ENCODE peak calls at places on chromosomes 4 and X, in eight cellular contexts. One of them, this sample, is unnamed.

GRCh38 chr4:176611954-176612353 is 180.8 kb downstream of the VEGFC start:
- DNase-seq in left colon: no peak
- DNase-seq in stimulated activated CD8-positive, alpha-beta memory T cell treated with anti-CD3 and anti-CD28 coated beads, Interleukin-4, amount 100 ng/mL, for 1 hour: no peak
- DNase-seq in NCI-H1092 treated with DMSO at 0.1 percent for 48 hours: no peak
- DNase-seq in naive thymus-derived CD4-positive, alpha-beta T cell: no peak
- DNase-seq in ovary: no peak
- DNase-seq in GM23338: no peak
- DNase-seq in fibroblast of the aortic adventitia: no peak
- DNase-seq in this sample: no peak

GRCh38 chr4:28093071-28093470 is 1232.4 kb downstream of the STIM2 start:
- DNase-seq in stimulated activated CD8-positive, alpha-beta memory T cell treated with anti-CD3 and anti-CD28 coated beads, Interleukin-4, amount 100 ng/mL, for 1 hour: no peak
- DNase-seq in ovary: no peak
- DNase-seq in NCI-H1092 treated with DMSO at 0.1 percent for 48 hours: no peak
- DNase-seq in naive thymus-derived CD4-positive, alpha-beta T cell: no peak
- DNase-seq in GM23338: no peak
- DNase-seq in fibroblast of the aortic adventitia: no peak
- DNase-seq in left colon: no peak
- DNase-seq in this sample: no peak

GRCh38 chr4:3145251-3145908 is 70.9 kb downstream of the HTT start:
- DNase-seq in left colon: no peak
- DNase-seq in NCI-H1092 treated with DMSO at 0.1 percent for 48 hours: peak; percentile 2
- DNase-seq in fibroblast of the aortic adventitia: peak; percentile 39
- DNase-seq in GM23338: no peak
- DNase-seq in naive thymus-derived CD4-positive, alpha-beta T cell: no peak
- DNase-seq in stimulated activated CD8-positive, alpha-beta memory T cell treated with anti-CD3 and anti-CD28 coated beads, Interleukin-4, amount 100 ng/mL, for 1 hour: no peak
- DNase-seq in ovary: no peak
- DNase-seq in this sample: no peak

GRCh38 chrX:48086119-48086518 is 14.7 kb upstream of the ZNF630 start:
- DNase-seq in left colon: no peak
- DNase-seq in GM23338: no peak
- DNase-seq in fibroblast of the aortic adventitia: no peak
- DNase-seq in naive thymus-derived CD4-positive, alpha-beta T cell: no peak
- DNase-seq in ovary: no peak
- DNase-seq in NCI-H1092 treated with DMSO at 0.1 percent for 48 hours: no peak
- DNase-seq in stimulated activated CD8-positive, alpha-beta memory T cell treated with anti-CD3 and anti-CD28 coated beads, Interleukin-4, amount 100 ng/mL, for 1 hour: no peak
- DNase-seq in this sample: no peak

GRCh38 chrX:153460826-153461225 is 9.6 kb downstream of the HAUS7 start:
- DNase-seq in fibroblast of the aortic adventitia: peak; percentile 47
- DNase-seq in naive thymus-derived CD4-positive, alpha-beta T cell: peak; percentile 27
- DNase-seq in stimulated activated CD8-positive, alpha-beta memory T cell treated with anti-CD3 and anti-CD28 coated beads, Interleukin-4, amount 100 ng/mL, for 1 hour: no peak
- DNase-seq in GM23338: peak; percentile 71
- DNase-seq in left colon: peak; percentile 59
- DNase-seq in NCI-H1092 treated with DMSO at 0.1 percent for 48 hours: peak; percentile 35
- DNase-seq in ovary: no peak
- DNase-seq in this sample: peak; percentile 72

GRCh38 chr4:109729563-109730293 is at the start of gene PLA2G12A:
- DNase-seq in ovary: peak; percentile 63
- DNase-seq in naive thymus-derived CD4-positive, alpha-beta T cell: peak; percentile 87
- DNase-seq in fibroblast of the aortic adventitia: peak; percentile 41
- DNase-seq in stimulated activated CD8-positive, alpha-beta memory T cell treated with anti-CD3 and anti-CD28 coated beads, Interleukin-4, amount 100 ng/mL, for 1 hour: peak; percentile 57
- DNase-seq in NCI-H1092 treated with DMSO at 0.1 percent for 48 hours: peak; percentile 81
- DNase-seq in GM23338: peak; percentile 93
- DNase-seq in left colon: peak; percentile 90
- DNase-seq in this sample: peak; percentile 92

GRCh38 chr4:21470531-21470930 is 478.0 kb downstream of the KCNIP4 start:
- DNase-seq in ovary: no peak
- DNase-seq in GM23338: no peak
- DNase-seq in NCI-H1092 treated with DMSO at 0.1 percent for 48 hours: peak; percentile 72
- DNase-seq in left colon: no peak
- DNase-seq in stimulated activated CD8-positive, alpha-beta memory T cell treated with anti-CD3 and anti-CD28 coated beads, Interleukin-4, amount 100 ng/mL, for 1 hour: no peak
- DNase-seq in fibroblast of the aortic adventitia: peak; percentile 5
- DNase-seq in naive thymus-derived CD4-positive, alpha-beta T cell: no peak
- DNase-seq in this sample: no peak

GRCh38 chrX:39736219-39737211 is 361.2 kb downstream of the BCOR start:
- DNase-seq in left colon: peak; percentile 51
- DNase-seq in fibroblast of the aortic adventitia: peak; percentile 94
- DNase-seq in ovary: peak; percentile 73
- DNase-seq in stimulated activated CD8-positive, alpha-beta memory T cell treated with anti-CD3 and anti-CD28 coated beads, Interleukin-4, amount 100 ng/mL, for 1 hour: no peak
- DNase-seq in NCI-H1092 treated with DMSO at 0.1 percent for 48 hours: peak; percentile 40
- DNase-seq in GM23338: no peak
- DNase-seq in naive thymus-derived CD4-positive, alpha-beta T cell: no peak
- DNase-seq in this sample: no peak

GRCh38 chr4:152972821-152973613 is 36.9 kb downstream of the FHDC1 start:
- DNase-seq in NCI-H1092 treated with DMSO at 0.1 percent for 48 hours: no peak
- DNase-seq in GM23338: no peak
- DNase-seq in left colon: no peak
- DNase-seq in fibroblast of the aortic adventitia: peak; percentile 95
- DNase-seq in stimulated activated CD8-positive, alpha-beta memory T cell treated with anti-CD3 and anti-CD28 coated beads, Interleukin-4, amount 100 ng/mL, for 1 hour: no peak
- DNase-seq in naive thymus-derived CD4-positive, alpha-beta T cell: no peak
- DNase-seq in ovary: no peak
- DNase-seq in this sample: peak; percentile 16

GRCh38 chr4:6962211-6963041 is 52.8 kb downstream of the TBC1D14 start:
- DNase-seq in ovary: no peak
- DNase-seq in fibroblast of the aortic adventitia: no peak
- DNase-seq in naive thymus-derived CD4-positive, alpha-beta T cell: no peak
- DNase-seq in GM23338: no peak
- DNase-seq in stimulated activated CD8-positive, alpha-beta memory T cell treated with anti-CD3 and anti-CD28 coated beads, Interleukin-4, amount 100 ng/mL, for 1 hour: no peak
- DNase-seq in NCI-H1092 treated with DMSO at 0.1 percent for 48 hours: peak; percentile 24
- DNase-seq in left colon: no peak
- DNase-seq in this sample: no peak

GRCh38 chr4:185479507-185479971 is 8.0 kb upstream of the CCDC110 start:
- DNase-seq in fibroblast of the aortic adventitia: no peak
- DNase-seq in GM23338: no peak
- DNase-seq in ovary: no peak
- DNase-seq in naive thymus-derived CD4-positive, alpha-beta T cell: no peak
- DNase-seq in left colon: no peak
- DNase-seq in NCI-H1092 treated with DMSO at 0.1 percent for 48 hours: no peak
- DNase-seq in stimulated activated CD8-positive, alpha-beta memory T cell treated with anti-CD3 and anti-CD28 coated beads, Interleukin-4, amount 100 ng/mL, for 1 hour: no peak
- DNase-seq in this sample: no peak

GRCh38 chr4:21948347-21949072 is at the start of gene KCNIP4:
- DNase-seq in left colon: peak; percentile 7
- DNase-seq in GM23338: peak; percentile 69
- DNase-seq in naive thymus-derived CD4-positive, alpha-beta T cell: no peak
- DNase-seq in ovary: no peak
- DNase-seq in NCI-H1092 treated with DMSO at 0.1 percent for 48 hours: peak; percentile 54
- DNase-seq in stimulated activated CD8-positive, alpha-beta memory T cell treated with anti-CD3 and anti-CD28 coated beads, Interleukin-4, amount 100 ng/mL, for 1 hour: no peak
- DNase-seq in fibroblast of the aortic adventitia: peak; percentile 21
- DNase-seq in this sample: peak; percentile 64

GRCh38 chrX:24204331-24204730 is 54.8 kb downstream of the ZFX start:
- DNase-seq in naive thymus-derived CD4-positive, alpha-beta T cell: no peak
- DNase-seq in fibroblast of the aortic adventitia: peak; percentile 40
- DNase-seq in GM23338: no peak
- DNase-seq in ovary: no peak
- DNase-seq in NCI-H1092 treated with DMSO at 0.1 percent for 48 hours: no peak
- DNase-seq in stimulated activated CD8-positive, alpha-beta memory T cell treated with anti-CD3 and anti-CD28 coated beads, Interleukin-4, amount 100 ng/mL, for 1 hour: no peak
- DNase-seq in left colon: no peak
- DNase-seq in this sample: no peak

GRCh38 chr4:3199661-3200422 is 49.1 kb upstream of the MSANTD1 start:
- DNase-seq in stimulated activated CD8-positive, alpha-beta memory T cell treated with anti-CD3 and anti-CD28 coated beads, Interleukin-4, amount 100 ng/mL, for 1 hour: no peak
- DNase-seq in naive thymus-derived CD4-positive, alpha-beta T cell: no peak
- DNase-seq in ovary: no peak
- DNase-seq in GM23338: no peak
- DNase-seq in NCI-H1092 treated with DMSO at 0.1 percent for 48 hours: no peak
- DNase-seq in left colon: no peak
- DNase-seq in fibroblast of the aortic adventitia: peak; percentile 64
- DNase-seq in this sample: no peak

GRCh38 chrX:10112510-10112909 is 44.3 kb upstream of the CLCN4 start:
- DNase-seq in ovary: no peak
- DNase-seq in NCI-H1092 treated with DMSO at 0.1 percent for 48 hours: no peak
- DNase-seq in stimulated activated CD8-positive, alpha-beta memory T cell treated with anti-CD3 and anti-CD28 coated beads, Interleukin-4, amount 100 ng/mL, for 1 hour: no peak
- DNase-seq in fibroblast of the aortic adventitia: no peak
- DNase-seq in left colon: no peak
- DNase-seq in naive thymus-derived CD4-positive, alpha-beta T cell: no peak
- DNase-seq in GM23338: no peak
- DNase-seq in this sample: no peak

This sample was measured in H9.